ENCODE peak calls at places on chromosomes 1 and 21, in nine cellular contexts. G is mammary epithelial cell, C is upper lobe of right lung, M is aorta, I is tibial nerve, N is mesenchymal stem cell, A is heart right ventricle, S is uterus, U is heart left ventricle. T is an unnamed sample.

GRCh38 chr1:33244143-33244808 is 12.0 kb upstream of the ZNF362 start:
- DNase-seq in A (no peak), G (peak), M (peak), S (no peak), I (no peak), C (no peak), N (peak), U (no peak), T (no peak)

GRCh38 chr1:204417231-204417997 is 5.8 kb upstream of the PPP1R15B start:
- DNase-seq in G (peak), C (no peak), U (peak), A (peak), S (peak), I (no peak), M (peak), N (peak), T (peak)

GRCh38 chr1:180863158-180863775 is 49.4 kb upstream of the KIAA1614 start:
- DNase-seq in A (peak), C (no peak), N (peak), I (peak), U (no peak), G (peak), M (no peak), S (no peak), T (peak)

GRCh38 chr1:221742555-221743415 is 896 bp upstream of the DUSP10 start:
- DNase-seq in S (peak), G (peak), N (peak), I (peak), A (peak), M (peak), U (peak), C (peak), T (peak)

GRCh38 chr1:163174524-163175437 is 27.9 kb downstream of the RGS5 start:
- DNase-seq in U (peak), S (peak), M (peak), G (peak), N (peak), I (peak), A (peak), C (peak), T (peak)

GRCh38 chr1:37476460-37477197 is 2.2 kb downstream of the ZC3H12A start:
- DNase-seq in A (peak), U (peak), I (peak), N (peak), S (peak), C (peak), G (peak), M (peak), T (peak)

GRCh38 chr1:40575336-40575735 is 43.9 kb downstream of the ZNF684 start:
- DNase-seq in A (no peak), S (no peak), G (no peak), U (no peak), C (no peak), M (no peak), I (no peak), N (peak), T (no peak)

GRCh38 chr1:25037174-25038074 is 107.3 kb upstream of the RUNX3 start:
- DNase-seq in I (peak), C (no peak), U (no peak), S (no peak), N (peak), A (no peak), G (no peak), M (no peak), T (peak)

GRCh38 chr1:109667452-109668122 is at the start of gene GSTM2:
- DNase-seq in S (peak), M (peak), U (peak), C (peak), G (peak), N (peak), A (peak), I (peak), T (peak)

GRCh38 chr1:236016782-236017400 is 48.0 kb downstream of the NID1 start:
- DNase-seq in G (peak), I (no peak), A (no peak), U (no peak), M (no peak), S (no peak), N (peak), C (no peak), T (peak)

GRCh38 chr1:64982134-64982533 is 15.8 kb upstream of the JAK1 start:
- DNase-seq in A (no peak), C (no peak), U (no peak), M (no peak), I (no peak), G (no peak), N (no peak), S (no peak), T (no peak)

GRCh38 chr1:176866011-176866410 is 298.5 kb downstream of the ASTN1 start:
- DNase-seq in A (no peak), S (no peak), M (no peak), G (peak), I (no peak), C (no peak), N (no peak), U (no peak), T (no peak)

GRCh38 chr1:65066766-65067490 is 81.1 kb upstream of the AK4 start:
- DNase-seq in S (peak), C (peak), U (peak), M (peak), A (peak), I (peak), N (peak), G (peak), T (peak)

GRCh38 chr1:164673584-164674214 is 114.7 kb downstream of the PBX1 start:
- DNase-seq in I (no peak), S (no peak), N (no peak), A (no peak), G (no peak), U (no peak), C (no peak), M (no peak), T (peak)

GRCh38 chr1:79193211-79194079 is 186.9 kb upstream of the ADGRL4 start:
- DNase-seq in N (peak), A (peak), U (peak), C (no peak), M (no peak), G (peak), I (no peak), S (no peak), T (peak)

GRCh38 chr1:161020573-161021167 is at the start of gene F11R:
- DNase-seq in U (peak), M (peak), A (peak), C (peak), I (no peak), G (peak), S (peak), N (peak), T (peak)

GRCh38 chr1:77378723-77379533 is 97.1 kb downstream of the AK5 start:
- DNase-seq in C (no peak), M (no peak), G (no peak), A (no peak), I (no peak), U (no peak), S (no peak), N (no peak), T (no peak)

GRCh38 chr1:205528887-205529825 is 24.7 kb downstream of the CDK18 start:
- DNase-seq in I (peak), U (peak), C (peak), N (peak), S (peak), M (peak), G (peak), A (peak), T (peak)

GRCh38 chr21:34091607-34092006 is 18.2 kb downstream of the MRPS6 start:
- DNase-seq in G (no peak), A (no peak), U (no peak), C (no peak), I (no peak), N (no peak), S (no peak), M (no peak), T (no peak)

GRCh38 chr21:34018910-34019309 is 54.5 kb upstream of the MRPS6 start:
- DNase-seq in S (no peak), C (no peak), M (no peak), U (no peak), I (no peak), G (no peak), N (no peak), A (no peak), T (no peak)

GRCh38 chr1:110155878-110156522 is 5.7 kb downstream of the SLC6A17 start:
- DNase-seq in N (peak), S (peak), G (peak), I (peak), U (peak), M (peak), A (peak), C (peak), T (peak)

GRCh38 chr21:45361033-45361997 is 43.6 kb upstream of the COL18A1 start:
- DNase-seq in C (no peak), I (no peak), S (no peak), M (no peak), U (no peak), A (no peak), N (no peak), G (no peak), T (no peak)

GRCh38 chr1:26477446-26478152 is 5.4 kb downstream of the HMGN2 start:
- DNase-seq in N (peak), C (no peak), M (no peak), G (no peak), I (no peak), U (no peak), A (no peak), S (no peak), T (peak)

DNA sequence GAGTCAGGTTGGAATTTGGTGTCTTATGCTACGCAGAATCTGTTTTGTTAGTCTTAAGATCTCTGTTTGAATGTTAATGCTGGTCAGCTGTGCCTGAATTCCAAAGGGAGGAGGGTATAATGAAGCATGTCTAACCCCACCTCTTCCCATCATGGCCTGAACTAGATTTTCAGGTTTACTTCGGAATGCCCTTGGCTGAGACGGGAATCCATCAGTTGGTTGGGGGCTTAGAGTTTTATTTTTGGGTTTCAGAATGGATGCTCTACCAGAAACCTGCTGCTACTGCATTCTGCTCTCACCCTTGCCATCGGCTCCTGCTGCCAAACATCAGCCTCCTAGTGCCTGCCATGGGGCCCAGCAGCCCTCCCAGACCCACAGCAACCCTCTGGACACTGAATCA is 24.1 kb upstream of the ETV3 start:
- DNase-seq in C (no peak), S (no peak), U (no peak), M (no peak), N (no peak), G (no peak), I (no peak), A (no peak), T (no peak)
- H3K27ac ChIP-seq in C (no peak), S (no peak), U (no peak), M (no peak), N (no peak), G (no peak), I (no peak), A (no peak), T (no peak)

GRCh38 chr1:11650331-11650991 is 3.8 kb downstream of the FBXO2 start:
- DNase-seq in U (peak), I (peak), N (peak), A (peak), M (peak), C (peak), S (peak), G (no peak), T (peak)
- H3K27ac ChIP-seq in U (no peak), I (no peak), N (no peak), A (no peak), M (no peak), C (no peak), S (no peak), G (no peak), T (no peak)

DNA sequence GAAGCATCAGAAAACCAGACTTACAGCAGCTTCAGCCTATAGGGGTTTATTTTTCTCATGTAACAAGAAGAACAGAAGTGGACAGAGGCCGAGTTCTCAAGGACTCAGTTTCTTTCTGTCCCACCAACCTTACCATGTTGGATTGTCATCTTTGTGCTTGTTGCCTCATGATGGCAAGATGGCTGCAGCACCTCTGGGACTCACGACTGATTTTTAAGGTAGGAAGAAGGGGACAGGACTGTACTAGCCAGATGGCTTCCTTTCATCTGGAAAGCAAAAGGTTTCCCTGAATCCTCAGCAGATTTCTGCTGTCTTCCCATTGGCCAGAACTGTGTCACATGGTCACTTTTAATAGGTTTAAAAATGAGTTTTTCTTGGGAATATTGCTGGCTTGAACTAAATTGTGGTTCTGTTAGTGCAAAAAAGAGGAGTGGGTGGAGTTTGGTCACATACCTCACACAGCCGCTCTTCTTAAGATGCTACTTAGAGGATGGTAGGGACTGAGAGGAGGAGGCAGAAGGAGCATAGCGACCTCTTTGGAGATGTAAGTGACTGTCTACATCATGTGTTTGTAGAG is 48.1 kb upstream of the ENAH start:
- DNase-seq in S (no peak), A (no peak), M (no peak), U (no peak), C (no peak), I (no peak), G (no peak), N (peak), T (no peak)
- H3K27ac ChIP-seq in S (no peak), A (no peak), M (peak), U (no peak), C (no peak), I (no peak), G (peak), N (peak), T (peak)

GRCh38 chr1:234841710-234842231 is 231.8 kb upstream of the IRF2BP2 start:
- DNase-seq in N (peak), A (peak), M (no peak), C (no peak), U (peak), G (no peak), S (no peak), I (peak), T (no peak)
- H3K27ac ChIP-seq in N (no peak), A (no peak), M (no peak), C (no peak), U (no peak), G (no peak), S (no peak), I (no peak), T (peak)

GRCh38 chr1:115193026-115193425 is 103.7 kb upstream of the TSPAN2 start:
- DNase-seq in C (no peak), S (no peak), M (no peak), U (no peak), N (no peak), I (no peak), A (no peak), G (no peak), T (peak)
- H3K27ac ChIP-seq in C (no peak), S (no peak), M (no peak), U (no peak), N (no peak), I (no peak), A (no peak), G (no peak), T (no peak)

GRCh38 chr21:28959367-28960099 is 33.1 kb downstream of the LTN1 start:
- DNase-seq in U (no peak), A (no peak), N (peak), G (peak), C (no peak), S (no peak), M (no peak), I (no peak), T (no peak)
- H3K27ac ChIP-seq in U (no peak), A (no peak), N (peak), G (peak), C (no peak), S (peak), M (no peak), I (no peak), T (peak)

GRCh38 chr21:42540396-42540795 is 26.7 kb downstream of the SLC37A1 start:
- DNase-seq in G (no peak), M (peak), A (no peak), C (peak), S (no peak), N (no peak), U (no peak), I (no peak), T (no peak)

GRCh38 chr21:42538479-42539275 is 25.0 kb downstream of the SLC37A1 start:
- DNase-seq in G (no peak), U (no peak), A (no peak), I (no peak), N (no peak), S (no peak), C (peak), M (peak), T (no peak)

GRCh38 chr21:42541174-42541573 is 27.5 kb downstream of the SLC37A1 start:
- DNase-seq in G (no peak), U (no peak), N (no peak), A (no peak), I (no peak), C (peak), S (no peak), M (peak), T (no peak)

GRCh38 chr21:42539342-42539741 is 25.7 kb downstream of the SLC37A1 start:
- DNase-seq in M (peak), I (no peak), S (no peak), C (peak), N (no peak), G (no peak), A (no peak), U (no peak), T (no peak)

DNA sequence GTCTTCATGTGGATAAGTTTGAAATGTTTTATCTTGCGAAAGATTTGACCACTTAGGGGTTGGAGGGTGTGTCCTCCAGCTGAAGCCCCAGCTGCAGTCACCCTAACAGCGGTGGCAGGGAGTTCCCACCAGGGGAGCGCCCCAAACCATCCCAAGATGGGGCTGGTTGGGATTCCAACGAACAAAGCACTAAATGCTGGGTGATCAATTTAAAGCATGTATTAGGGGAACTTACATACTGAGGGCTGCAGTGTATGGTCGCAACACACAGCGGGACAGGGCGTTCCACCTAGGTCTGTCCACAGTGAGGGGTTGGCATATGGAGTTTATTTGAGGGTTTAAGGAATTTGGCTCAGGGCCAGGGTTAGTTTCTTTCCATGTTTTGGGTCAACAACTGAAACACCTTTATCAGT is 26.3 kb downstream of the SLC37A1 start:
- DNase-seq in U (no peak), A (no peak), M (peak), C (peak), I (no peak), S (no peak), G (no peak), N (no peak), T (no peak)
- H3K27ac ChIP-seq in U (no peak), A (no peak), M (no peak), C (no peak), I (no peak), S (no peak), G (no peak), N (no peak), T (no peak)

GRCh38 chr1:209040351-209040750 is 543.2 kb upstream of the CAMK1G start:
- DNase-seq in I (no peak), N (no peak), S (no peak), U (no peak), C (no peak), G (peak), M (no peak), A (no peak), T (no peak)
- H3K27ac ChIP-seq in I (no peak), N (peak), S (no peak), U (no peak), C (no peak), G (no peak), M (no peak), A (no peak), T (no peak)

GRCh38 chr1:15953791-15954201 is 22.1 kb downstream of the ZBTB17 start:
- DNase-seq in A (no peak), C (no peak), S (no peak), G (no peak), U (no peak), N (peak), I (no peak), M (no peak), T (no peak)
- H3K27ac ChIP-seq in A (no peak), C (peak), S (no peak), G (peak), U (no peak), N (peak), I (no peak), M (peak), T (peak)

DNA sequence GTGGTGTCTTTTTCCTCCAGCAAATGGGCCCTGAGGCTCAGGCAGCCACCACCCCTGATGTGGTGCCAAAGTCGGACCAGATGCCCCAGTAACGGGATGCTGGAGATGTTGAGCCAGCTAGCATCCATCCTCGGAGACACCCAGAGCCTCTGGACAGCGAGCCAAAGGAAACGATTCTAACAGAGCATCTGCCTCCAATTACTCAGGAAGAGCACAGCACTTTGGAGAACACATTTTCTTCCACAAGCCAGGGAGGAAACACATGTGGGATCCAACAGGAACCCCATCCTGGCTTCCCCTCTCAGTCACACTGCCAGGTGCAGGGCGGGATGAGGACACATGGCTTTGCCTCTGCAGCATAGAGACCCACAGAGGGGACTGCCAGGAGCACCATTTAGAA is 44.9 kb downstream of the C1orf198 start:
- DNase-seq in N (no peak), C (no peak), I (peak), S (no peak), A (peak), M (no peak), G (no peak), U (peak), T (no peak)
- H3K27ac ChIP-seq in N (no peak), C (no peak), I (no peak), S (peak), A (no peak), M (peak), G (no peak), U (peak), T (no peak)